ENCODE peak calls at places on chromosomes 16 and 17, in five cellular contexts. I, L, R, M and A are unnamed samples.

GRCh38 chr17:46929413-46929812 is 6.5 kb downstream of the GOSR2 start:
- DNase-seq in I (no peak), L (no peak), R (peak), M (no peak), A (no peak)

GRCh38 chr17:78127888-78128615 is 503 bp downstream of the TMC6 start:
- DNase-seq in I (peak), L (no peak), R (peak), M (peak), A (peak)

GRCh38 chr17:20072692-20072992 is 63.5 kb downstream of the SPECC1 start:
- DNase-seq in I (no peak), L (no peak), R (no peak), M (no peak), A (no peak)

GRCh38 chr16:75836377-75837010 is 110.2 kb upstream of the CPHXL start:
- DNase-seq in I (no peak), L (no peak), R (no peak), M (no peak), A (no peak)

GRCh38 chr17:64020068-64020766 is at the start of gene ICAM2:
- DNase-seq in I (no peak), L (no peak), R (no peak), M (peak), A (peak)

GRCh38 chr17:800446-801242 is 18.5 kb downstream of the MRM3 start:
- DNase-seq in I (no peak), L (no peak), R (no peak), M (no peak), A (no peak)

GRCh38 chr17:83149326-83149725 is 69.9 kb downstream of the METRNL start:
- DNase-seq in I (no peak), L (no peak), R (no peak), M (no peak), A (no peak)

GRCh38 chr16:79734721-79735120 is 134.2 kb upstream of the MAF start:
- DNase-seq in I (no peak), L (no peak), R (no peak), M (no peak), A (no peak)

GRCh38 chr16:72036098-72036497 is 18.2 kb upstream of the HP start:
- DNase-seq in I (no peak), L (no peak), R (no peak), M (no peak), A (no peak)

GRCh38 chr17:46944931-46945330 is 22.0 kb downstream of the GOSR2 start:
- DNase-seq in I (no peak), L (no peak), R (peak), M (no peak), A (no peak)

GRCh38 chr16:54286330-54287017 is at the start of gene IRX3:
- DNase-seq in I (peak), L (peak), R (peak), M (peak), A (no peak)

GRCh38 chr16:73058616-73059409 is 10.9 kb upstream of the ZFHX3 start:
- DNase-seq in I (no peak), L (peak), R (peak), M (peak), A (no peak)

GRCh38 chr17:77388384-77389306 is 247.9 kb downstream of the SEC14L1 start:
- DNase-seq in I (no peak), L (no peak), R (no peak), M (peak), A (no peak)

GRCh38 chr17:44919885-44920564 is 4.7 kb upstream of the GFAP start:
- DNase-seq in I (peak), L (peak), R (peak), M (peak), A (peak)

GRCh38 chr16:84643677-84644076 is 4.6 kb upstream of the KLHL36 start:
- DNase-seq in I (no peak), L (no peak), R (peak), M (no peak), A (no peak)

GRCh38 chr16:8660841-8661301 is 13.5 kb upstream of the ABAT start:
- DNase-seq in I (peak), L (peak), R (peak), M (peak), A (no peak)

GRCh38 chr17:75832652-75833400 is 11.4 kb downstream of the UNC13D start:
- DNase-seq in I (no peak), L (no peak), R (no peak), M (no peak), A (no peak)

GRCh38 chr16:73430138-73430537 is 382.2 kb upstream of the ZFHX3 start:
- DNase-seq in I (no peak), L (no peak), R (no peak), M (no peak), A (no peak)

GRCh38 chr17:8630227-8630801 is at the start of gene MYH10:
- DNase-seq in I (no peak), L (no peak), R (no peak), M (no peak), A (no peak)
- TF ChIP-seq CTCF in I (no peak), L (peak), R (peak), M (no peak), A (no peak)

GRCh38 chr17:80223142-80223815 is 3.1 kb downstream of the SLC26A11 start:
- DNase-seq in I (no peak), L (no peak), R (no peak), M (no peak), A (no peak)

GRCh38 chr17:80227156-80227555 is 6.9 kb downstream of the SLC26A11 start:
- DNase-seq in I (no peak), L (no peak), R (no peak), M (no peak), A (no peak)

GRCh38 chr17:80224683-80225082 is 4.5 kb downstream of the SLC26A11 start:
- DNase-seq in I (no peak), L (no peak), R (no peak), M (no peak), A (no peak)

GRCh38 chr17:80224098-80224497 is 3.9 kb downstream of the SLC26A11 start:
- DNase-seq in I (no peak), L (no peak), R (no peak), M (no peak), A (no peak)

DNA sequence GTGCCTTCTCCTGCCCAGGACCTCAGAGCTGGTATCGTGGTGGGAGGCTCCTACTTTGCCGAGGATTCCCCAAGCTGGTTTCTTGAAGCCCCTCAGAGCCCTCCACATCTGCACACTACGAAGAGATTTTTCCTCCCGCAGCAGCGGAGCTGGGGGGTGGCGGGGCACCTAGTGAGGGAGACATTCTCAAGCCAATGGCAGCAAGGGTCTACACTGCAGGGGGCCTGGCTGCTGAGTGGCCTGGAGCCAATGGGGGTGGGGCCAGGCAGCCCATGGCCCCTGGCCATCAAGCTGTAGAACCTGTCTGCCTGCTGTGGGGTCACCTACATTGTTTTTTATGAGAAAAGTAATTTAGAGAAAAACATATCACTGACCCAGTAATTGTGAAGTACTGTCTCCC is 5.0 kb downstream of the SLC26A11 start:
- DNase-seq in I (no peak), L (no peak), R (no peak), M (no peak), A (no peak)
- TF ChIP-seq CTCF in I (no peak), L (no peak), R (no peak), M (no peak), A (no peak)

DNA sequence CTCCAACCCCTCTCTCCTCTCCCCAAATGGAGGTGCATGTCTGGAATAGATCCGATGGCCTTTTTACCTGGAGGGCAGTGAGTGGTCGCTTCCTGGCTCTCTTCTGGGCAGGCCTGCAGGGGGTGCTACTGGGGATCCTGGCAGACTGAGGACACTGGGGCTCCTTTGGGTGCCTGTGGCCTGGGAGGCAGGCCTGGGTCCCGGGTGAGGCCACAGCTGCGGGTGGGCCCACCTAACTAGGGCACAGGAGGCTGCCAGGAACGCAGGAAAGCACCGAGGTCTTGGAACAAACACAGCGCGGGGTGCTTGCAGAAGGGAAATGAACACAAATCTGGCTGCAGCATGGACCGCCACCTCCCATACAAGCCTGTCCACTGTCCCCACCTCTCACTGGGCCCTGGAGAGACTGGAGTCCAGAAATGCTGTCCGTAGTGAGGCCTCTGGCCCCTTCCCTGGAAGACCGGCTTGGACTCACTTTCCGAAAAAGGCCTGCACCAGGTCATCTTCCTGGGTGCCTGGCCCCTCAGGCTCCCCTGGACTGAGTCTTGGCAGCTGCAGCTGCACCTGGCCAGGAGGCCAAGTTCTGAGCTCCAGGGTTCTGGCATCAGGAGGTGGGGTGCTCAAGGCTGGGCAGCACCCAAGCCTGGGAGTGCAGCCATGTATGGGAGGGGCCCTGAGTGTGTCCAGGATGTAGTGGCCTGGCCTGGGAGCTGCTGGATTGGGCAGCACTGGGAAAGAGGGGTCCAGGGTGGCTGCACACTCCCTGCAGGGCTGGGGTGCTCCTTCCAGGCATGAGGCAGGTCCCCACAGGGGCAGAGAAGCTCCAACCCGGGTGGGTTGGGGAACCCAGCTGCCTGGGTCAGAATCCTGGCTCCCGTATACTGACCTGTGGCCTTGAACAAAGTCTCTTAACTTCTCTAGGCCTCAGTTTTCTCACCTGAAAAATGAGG is 195.1 kb downstream of the IRF8 start:
- DNase-seq in I (no peak), L (no peak), R (no peak), M (no peak), A (no peak)
- TF ChIP-seq CTCF in I (no peak), L (peak), R (no peak), M (no peak), A (no peak)

GRCh38 chr16:29940656-29941055 is 14.6 kb upstream of the KCTD13 start:
- DNase-seq in I (no peak), L (peak), R (no peak), M (no peak), A (no peak)

GRCh38 chr16:29947897-29948296 is 14.0 kb upstream of the TMEM219 start:
- DNase-seq in I (no peak), L (no peak), R (no peak), M (no peak), A (no peak)

GRCh38 chr16:29943846-29944669 is 17.8 kb upstream of the TMEM219 start:
- DNase-seq in I (peak), L (peak), R (peak), M (peak), A (no peak)
- TF ChIP-seq CTCF in I (peak), L (peak), R (peak), M (no peak), A (no peak)

DNA sequence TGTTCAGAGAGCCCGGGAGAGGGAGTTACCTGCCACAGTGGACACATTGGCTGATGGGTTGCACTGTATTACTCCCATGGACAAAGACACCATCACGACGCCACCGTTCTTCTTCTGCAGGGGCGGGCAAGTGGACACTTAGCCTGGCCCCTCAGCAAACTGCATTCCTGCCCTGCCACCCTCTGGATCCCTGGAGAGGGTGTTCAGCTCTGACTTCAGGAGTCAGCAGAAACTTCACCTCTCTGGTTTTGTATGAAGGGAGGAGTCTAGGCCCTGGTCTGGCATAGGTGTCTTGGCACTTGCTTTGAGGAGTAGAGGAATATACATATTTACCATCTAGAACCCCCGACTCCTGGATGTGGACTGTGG is 9.3 kb downstream of the DPEP2 start:
- DNase-seq in I (no peak), L (no peak), R (no peak), M (no peak), A (no peak)
- TF ChIP-seq CTCF in I (no peak), L (no peak), R (no peak), M (no peak), A (no peak)